ENCODE peak calls at places on chromosomes 6 and 20, in seven cellular contexts. One of them, this sample, is unnamed.

GRCh38 chr20:53708129-53708968 is 114.7 kb upstream of the ZNF217 start:
- DNase-seq in tibial nerve: no peak
- DNase-seq in tibial artery: no peak
- DNase-seq in naive thymus-derived CD4-positive, alpha-beta T cell: peak; percentile 17
- DNase-seq in fibroblast of lung: peak; percentile 53
- DNase-seq in neuronal stem cell: no peak
- DNase-seq in IMR-90: peak; percentile 85
- DNase-seq in this sample: no peak

GRCh38 chr20:48622421-48622820 is 205.4 kb downstream of the PREX1 start:
- DNase-seq in tibial nerve: no peak
- DNase-seq in tibial artery: no peak
- DNase-seq in naive thymus-derived CD4-positive, alpha-beta T cell: no peak
- DNase-seq in fibroblast of lung: no peak
- DNase-seq in neuronal stem cell: no peak
- DNase-seq in IMR-90: no peak
- DNase-seq in this sample: no peak

GRCh38 chr20:3716195-3716834 is 3.9 kb upstream of the SIGLEC1 start:
- DNase-seq in tibial nerve: no peak
- DNase-seq in tibial artery: no peak
- DNase-seq in naive thymus-derived CD4-positive, alpha-beta T cell: peak; percentile 17
- DNase-seq in fibroblast of lung: peak; percentile 55
- DNase-seq in neuronal stem cell: peak; percentile 51
- DNase-seq in IMR-90: peak; percentile 37
- DNase-seq in this sample: no peak

GRCh38 chr20:47577271-47577670 is 75.6 kb downstream of the NCOA3 start:
- DNase-seq in tibial nerve: no peak
- DNase-seq in tibial artery: no peak
- DNase-seq in naive thymus-derived CD4-positive, alpha-beta T cell: no peak
- DNase-seq in fibroblast of lung: no peak
- DNase-seq in neuronal stem cell: no peak
- DNase-seq in IMR-90: no peak
- DNase-seq in this sample: no peak

GRCh38 chr6:157721431-157722229 is 101.4 kb upstream of the SNX9 start:
- DNase-seq in tibial nerve: no peak
- DNase-seq in tibial artery: no peak
- DNase-seq in naive thymus-derived CD4-positive, alpha-beta T cell: no peak
- DNase-seq in fibroblast of lung: no peak
- DNase-seq in neuronal stem cell: peak; percentile 54
- DNase-seq in IMR-90: no peak
- DNase-seq in this sample: no peak

GRCh38 chr6:135183532-135184440 is 2.7 kb downstream of the MYB start:
- DNase-seq in tibial nerve: no peak
- DNase-seq in tibial artery: no peak
- DNase-seq in naive thymus-derived CD4-positive, alpha-beta T cell: peak; percentile 70
- DNase-seq in fibroblast of lung: peak; percentile 26
- DNase-seq in neuronal stem cell: peak; percentile 23
- DNase-seq in IMR-90: peak; percentile 28
- DNase-seq in this sample: peak; percentile 51

GRCh38 chr20:15772826-15773225 is 800.4 kb downstream of the KIF16B start:
- DNase-seq in tibial nerve: no peak
- DNase-seq in tibial artery: no peak
- DNase-seq in naive thymus-derived CD4-positive, alpha-beta T cell: no peak
- DNase-seq in fibroblast of lung: no peak
- DNase-seq in neuronal stem cell: no peak
- DNase-seq in IMR-90: no peak
- DNase-seq in this sample: no peak

GRCh38 chr6:7902221-7902620 is 8.4 kb downstream of the TXNDC5 start:
- DNase-seq in tibial nerve: no peak
- DNase-seq in tibial artery: no peak
- DNase-seq in naive thymus-derived CD4-positive, alpha-beta T cell: no peak
- DNase-seq in fibroblast of lung: no peak
- DNase-seq in neuronal stem cell: no peak
- DNase-seq in IMR-90: no peak
- DNase-seq in this sample: no peak

GRCh38 chr20:50728981-50729874 is 2.2 kb upstream of the PARD6B start:
- DNase-seq in tibial nerve: no peak
- DNase-seq in tibial artery: no peak
- DNase-seq in naive thymus-derived CD4-positive, alpha-beta T cell: no peak
- DNase-seq in fibroblast of lung: no peak
- DNase-seq in neuronal stem cell: no peak
- DNase-seq in IMR-90: no peak
- DNase-seq in this sample: no peak

GRCh38 chr6:147666254-147666653 is 157.8 kb downstream of the SAMD5 start:
- DNase-seq in tibial nerve: no peak
- DNase-seq in tibial artery: no peak
- DNase-seq in naive thymus-derived CD4-positive, alpha-beta T cell: no peak
- DNase-seq in fibroblast of lung: no peak
- DNase-seq in neuronal stem cell: no peak
- DNase-seq in IMR-90: no peak
- DNase-seq in this sample: no peak

GRCh38 chr6:87905101-87905517 is 142.5 kb upstream of the SPACA1 start:
- DNase-seq in tibial nerve: no peak
- DNase-seq in tibial artery: no peak
- DNase-seq in naive thymus-derived CD4-positive, alpha-beta T cell: no peak
- DNase-seq in fibroblast of lung: no peak
- DNase-seq in neuronal stem cell: no peak
- DNase-seq in IMR-90: no peak
- DNase-seq in this sample: no peak

GRCh38 chr6:169328112-169328801 is 74.6 kb upstream of the THBS2 start:
- DNase-seq in tibial nerve: no peak
- DNase-seq in tibial artery: no peak
- DNase-seq in naive thymus-derived CD4-positive, alpha-beta T cell: no peak
- DNase-seq in fibroblast of lung: peak; percentile 85
- DNase-seq in neuronal stem cell: no peak
- DNase-seq in IMR-90: peak; percentile 85
- DNase-seq in this sample: no peak

GRCh38 chr20:12762725-12763124 is 246.0 kb upstream of the SPTLC3 start:
- DNase-seq in tibial nerve: no peak
- DNase-seq in tibial artery: no peak
- DNase-seq in naive thymus-derived CD4-positive, alpha-beta T cell: no peak
- DNase-seq in fibroblast of lung: no peak
- DNase-seq in neuronal stem cell: no peak
- DNase-seq in IMR-90: no peak
- DNase-seq in this sample: peak; percentile 33

GRCh38 chr20:53921443-53921973 is 148.9 kb downstream of the BCAS1 start:
- DNase-seq in tibial nerve: no peak
- DNase-seq in tibial artery: no peak
- DNase-seq in naive thymus-derived CD4-positive, alpha-beta T cell: no peak
- DNase-seq in fibroblast of lung: no peak
- DNase-seq in neuronal stem cell: no peak
- DNase-seq in IMR-90: no peak
- DNase-seq in this sample: no peak

GRCh38 chr6:150272264-150272975 is 96.4 kb upstream of the IYD start:
- DNase-seq in tibial nerve: no peak
- DNase-seq in tibial artery: no peak
- DNase-seq in naive thymus-derived CD4-positive, alpha-beta T cell: no peak
- DNase-seq in fibroblast of lung: no peak
- DNase-seq in neuronal stem cell: no peak
- DNase-seq in IMR-90: no peak
- DNase-seq in this sample: no peak

GRCh38 chr6:18219611-18220010 is 44.7 kb downstream of the DEK start:
- DNase-seq in tibial nerve: no peak
- DNase-seq in tibial artery: no peak
- DNase-seq in naive thymus-derived CD4-positive, alpha-beta T cell: no peak
- DNase-seq in fibroblast of lung: no peak
- DNase-seq in neuronal stem cell: no peak
- DNase-seq in IMR-90: no peak
- DNase-seq in this sample: no peak

GRCh38 chr20:43913291-43914025 is 1.2 kb upstream of the TOX2 start:
- DNase-seq in tibial nerve: no peak
- DNase-seq in tibial artery: no peak
- DNase-seq in naive thymus-derived CD4-positive, alpha-beta T cell: no peak
- DNase-seq in fibroblast of lung: no peak
- DNase-seq in neuronal stem cell: no peak
- DNase-seq in IMR-90: no peak
- DNase-seq in this sample: no peak

GRCh38 chr20:42701948-42702347 is 487.8 kb downstream of the PTPRT start:
- DNase-seq in tibial nerve: no peak
- DNase-seq in tibial artery: no peak
- DNase-seq in naive thymus-derived CD4-positive, alpha-beta T cell: no peak
- DNase-seq in fibroblast of lung: no peak
- DNase-seq in neuronal stem cell: no peak
- DNase-seq in IMR-90: no peak
- DNase-seq in this sample: no peak

GRCh38 chr20:62344782-62345181 is 22.3 kb downstream of the LAMA5 start:
- DNase-seq in tibial nerve: no peak
- DNase-seq in tibial artery: no peak
- DNase-seq in naive thymus-derived CD4-positive, alpha-beta T cell: no peak
- DNase-seq in fibroblast of lung: peak; percentile 89
- DNase-seq in neuronal stem cell: no peak
- DNase-seq in IMR-90: peak; percentile 91
- DNase-seq in this sample: no peak

GRCh38 chr20:36957875-36958667 is 6.6 kb upstream of the SAMHD1 start:
- DNase-seq in tibial nerve: no peak
- DNase-seq in tibial artery: no peak
- DNase-seq in naive thymus-derived CD4-positive, alpha-beta T cell: no peak
- DNase-seq in fibroblast of lung: no peak
- DNase-seq in neuronal stem cell: no peak
- DNase-seq in IMR-90: no peak
- DNase-seq in this sample: no peak

GRCh38 chr6:69933239-69933638 is 66.9 kb downstream of the COL19A1 start:
- DNase-seq in tibial nerve: no peak
- DNase-seq in tibial artery: no peak
- DNase-seq in naive thymus-derived CD4-positive, alpha-beta T cell: no peak
- DNase-seq in fibroblast of lung: peak; percentile 76
- DNase-seq in neuronal stem cell: no peak
- DNase-seq in IMR-90: peak; percentile 4
- DNase-seq in this sample: no peak

GRCh38 chr6:35140991-35141720 is at the start of gene TCP11:
- DNase-seq in tibial nerve: no peak
- DNase-seq in tibial artery: no peak
- DNase-seq in naive thymus-derived CD4-positive, alpha-beta T cell: peak; percentile 23
- DNase-seq in fibroblast of lung: no peak
- DNase-seq in neuronal stem cell: no peak
- DNase-seq in IMR-90: no peak
- DNase-seq in this sample: peak; percentile 76

GRCh38 chr6:156853733-156854132 is 76.6 kb downstream of the ARID1B start:
- DNase-seq in tibial nerve: no peak
- DNase-seq in tibial artery: no peak
- DNase-seq in naive thymus-derived CD4-positive, alpha-beta T cell: no peak
- DNase-seq in fibroblast of lung: no peak
- DNase-seq in neuronal stem cell: no peak
- DNase-seq in IMR-90: no peak
- DNase-seq in this sample: no peak

GRCh38 chr20:35542990-35543389 is 1.1 kb downstream of the ERGIC3 start:
- DNase-seq in tibial nerve: no peak
- DNase-seq in tibial artery: no peak
- DNase-seq in naive thymus-derived CD4-positive, alpha-beta T cell: peak; percentile 0
- DNase-seq in fibroblast of lung: no peak
- DNase-seq in neuronal stem cell: no peak
- DNase-seq in IMR-90: no peak
- DNase-seq in this sample: no peak
- H3K4me3 ChIP-seq in tibial nerve: peak overlapping the region; percentile 79
- H3K4me3 ChIP-seq in tibial artery: no peak overlapping the region
- H3K4me3 ChIP-seq in naive thymus-derived CD4-positive, alpha-beta T cell: no peak overlapping the region
- H3K4me3 ChIP-seq in fibroblast of lung: peak overlapping the region; percentile 91
- H3K4me3 ChIP-seq in neuronal stem cell: no peak overlapping the region
- H3K4me3 ChIP-seq in IMR-90: no peak overlapping the region
- H3K4me3 ChIP-seq in this sample: no peak overlapping the region

GRCh38 chr6:162907876-162908481 is 180.2 kb downstream of the PACRG start:
- DNase-seq in tibial nerve: no peak
- DNase-seq in tibial artery: no peak
- DNase-seq in naive thymus-derived CD4-positive, alpha-beta T cell: no peak
- DNase-seq in fibroblast of lung: peak; percentile 86
- DNase-seq in neuronal stem cell: no peak
- DNase-seq in IMR-90: peak; percentile 45
- DNase-seq in this sample: no peak
- H3K4me1 ChIP-seq in tibial nerve: no peaks in the 10 kb centered on the region
- H3K4me1 ChIP-seq in tibial artery: no peaks in the 10 kb centered on the region
- H3K4me1 ChIP-seq in naive thymus-derived CD4-positive, alpha-beta T cell: no peaks in the 10 kb centered on the region
- H3K4me1 ChIP-seq in fibroblast of lung: no peaks in the 10 kb centered on the region
- H3K4me1 ChIP-seq in neuronal stem cell: no peaks in the 10 kb centered on the region
- H3K4me1 ChIP-seq in IMR-90: no peaks in the 10 kb centered on the region
- H3K4me1 ChIP-seq in this sample: no peaks in the 10 kb centered on the region

DNA sequence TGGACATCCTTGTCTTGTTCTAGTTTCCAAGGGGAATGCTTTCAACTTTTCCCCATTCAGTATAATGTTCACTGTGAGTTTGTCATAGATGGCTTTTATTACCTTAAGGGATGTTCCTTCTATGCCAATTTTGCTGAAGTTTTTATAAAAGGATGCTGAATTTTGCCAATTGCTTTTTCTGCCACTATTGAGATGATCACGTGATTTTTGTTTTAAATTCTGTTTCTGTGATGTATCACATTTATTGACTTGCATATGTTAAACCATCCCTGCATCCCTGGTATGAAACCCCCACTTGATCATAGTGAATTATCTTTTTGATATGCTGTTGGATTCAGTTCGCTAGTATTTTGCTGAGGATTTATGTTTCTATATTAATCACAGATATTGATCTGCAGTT is 130.6 kb upstream of the TAB2 start:
- DNase-seq in tibial nerve: no peak
- DNase-seq in tibial artery: no peak
- DNase-seq in naive thymus-derived CD4-positive, alpha-beta T cell: no peak
- DNase-seq in fibroblast of lung: no peak
- DNase-seq in neuronal stem cell: no peak
- DNase-seq in IMR-90: no peak
- DNase-seq in this sample: no peak
- H3K9me3 ChIP-seq in tibial nerve: no peaks in the 10 kb centered on the region
- H3K9me3 ChIP-seq in tibial artery: no peaks in the 10 kb centered on the region
- H3K9me3 ChIP-seq in naive thymus-derived CD4-positive, alpha-beta T cell: no peaks in the 10 kb centered on the region
- H3K9me3 ChIP-seq in fibroblast of lung: no peaks in the 10 kb centered on the region
- H3K9me3 ChIP-seq in neuronal stem cell: no peaks in the 10 kb centered on the region
- H3K9me3 ChIP-seq in IMR-90: no peaks in the 10 kb centered on the region
- H3K9me3 ChIP-seq in this sample: no peaks in the 10 kb centered on the region

GRCh38 chr20:63920226-63920625 is 25.3 kb downstream of the DNAJC5 start:
- DNase-seq in tibial nerve: no peak
- DNase-seq in tibial artery: no peak
- DNase-seq in naive thymus-derived CD4-positive, alpha-beta T cell: no peak
- DNase-seq in fibroblast of lung: no peak
- DNase-seq in neuronal stem cell: no peak
- DNase-seq in IMR-90: no peak
- DNase-seq in this sample: no peak

GRCh38 chr20:63919130-63919529 is 24.2 kb downstream of the DNAJC5 start:
- DNase-seq in tibial nerve: no peak
- DNase-seq in tibial artery: no peak
- DNase-seq in naive thymus-derived CD4-positive, alpha-beta T cell: no peak
- DNase-seq in fibroblast of lung: no peak
- DNase-seq in neuronal stem cell: no peak
- DNase-seq in IMR-90: no peak
- DNase-seq in this sample: no peak

GRCh38 chr20:63926298-63926697 is 29.9 kb downstream of the UCKL1 start:
- DNase-seq in tibial nerve: no peak
- DNase-seq in tibial artery: no peak
- DNase-seq in naive thymus-derived CD4-positive, alpha-beta T cell: no peak
- DNase-seq in fibroblast of lung: no peak
- DNase-seq in neuronal stem cell: no peak
- DNase-seq in IMR-90: no peak
- DNase-seq in this sample: no peak

GRCh38 chr20:63924241-63924640 is 29.3 kb downstream of the DNAJC5 start:
- DNase-seq in tibial nerve: no peak
- DNase-seq in tibial artery: no peak
- DNase-seq in naive thymus-derived CD4-positive, alpha-beta T cell: no peak
- DNase-seq in fibroblast of lung: no peak
- DNase-seq in neuronal stem cell: no peak
- DNase-seq in IMR-90: no peak
- DNase-seq in this sample: no peak

DNA sequence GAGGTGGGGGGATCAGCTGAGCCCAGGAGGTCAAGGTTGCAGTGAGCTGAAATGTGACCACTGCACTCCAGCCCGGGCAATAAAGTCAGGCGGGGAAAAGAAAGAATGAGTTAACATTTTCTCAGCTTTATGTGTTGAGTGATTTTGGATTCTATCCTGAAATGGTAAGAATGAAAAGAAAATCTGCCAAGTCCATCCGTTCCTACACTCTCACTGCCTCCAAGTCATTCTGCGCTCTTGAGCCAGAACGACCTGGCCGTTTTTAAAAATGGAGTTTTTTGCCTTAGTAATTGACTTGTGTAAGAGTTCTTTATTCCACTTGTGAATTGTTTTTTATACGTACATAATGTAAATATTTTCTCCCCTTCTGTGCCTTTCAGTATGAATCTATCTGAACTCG is 28.7 kb downstream of the DNAJC5 start:
- DNase-seq in tibial nerve: no peak
- DNase-seq in tibial artery: no peak
- DNase-seq in naive thymus-derived CD4-positive, alpha-beta T cell: no peak
- DNase-seq in fibroblast of lung: no peak
- DNase-seq in neuronal stem cell: no peak
- DNase-seq in IMR-90: no peak
- DNase-seq in this sample: no peak
- H3K4me3 ChIP-seq in tibial nerve: no peak overlapping the region
- H3K4me3 ChIP-seq in tibial artery: no peak overlapping the region
- H3K4me3 ChIP-seq in naive thymus-derived CD4-positive, alpha-beta T cell: no peak overlapping the region
- H3K4me3 ChIP-seq in fibroblast of lung: no peak overlapping the region
- H3K4me3 ChIP-seq in neuronal stem cell: no peak overlapping the region
- H3K4me3 ChIP-seq in IMR-90: no peak overlapping the region
- H3K4me3 ChIP-seq in this sample: no peak overlapping the region